ENCODE peak calls at places on chromosomes 7 and 10, in four cellular contexts. Y, P, C and O are unnamed samples.

GRCh38 chr10:72340510-72340895 is 14.2 kb downstream of the DNAJB12 start:
- DNase-seq in Y (peak; percentile 77), P (peak; percentile 59), C (no peak), O (peak; percentile 70)

GRCh38 chr7:131501422-131501821 is 55.0 kb downstream of the PODXL start:
- DNase-seq in Y (peak; percentile 44), P (peak; percentile 75), C (peak; percentile 37), O (peak; percentile 92)

GRCh38 chr7:158576050-158576762 is 11.4 kb downstream of the PTPRN2 start:
- DNase-seq in Y (no peak), P (no peak), C (no peak), O (no peak)

GRCh38 chr7:151244156-151244870 is 4.2 kb downstream of the SMARCD3 start:
- DNase-seq in Y (peak; percentile 89), P (peak; percentile 45), C (no peak), O (peak; percentile 61)

GRCh38 chr7:28075674-28076358 is 104.8 kb downstream of the JAZF1 start:
- DNase-seq in Y (no peak), P (no peak), C (no peak), O (no peak)

GRCh38 chr7:81604075-81604807 is 165.6 kb downstream of the HGF start:
- DNase-seq in Y (no peak), P (peak; percentile 97), C (peak; percentile 56), O (no peak)

GRCh38 chr7:142152076-142152475 is 40.6 kb downstream of the MGAM2 start:
- DNase-seq in Y (no peak), P (no peak), C (no peak), O (peak; percentile 94)

GRCh38 chr7:98755138-98755898 is 114.5 kb downstream of the TMEM130 start:
- DNase-seq in Y (no peak), P (no peak), C (no peak), O (no peak)

GRCh38 chr7:96303105-96303685 is 18.7 kb downstream of the SLC25A13 start:
- DNase-seq in Y (no peak), P (no peak), C (no peak), O (no peak)

GRCh38 chr10:13890617-13891541 is 304.1 kb downstream of the PRPF18 start:
- DNase-seq in Y (peak; percentile 40), P (no peak), C (no peak), O (no peak)

GRCh38 chr7:100575206-100575631 is 1.5 kb upstream of the SAP25 start:
- DNase-seq in Y (no peak), P (no peak), C (no peak), O (no peak)

GRCh38 chr10:32582946-32583345 is 137.0 kb downstream of the CCDC7 start:
- DNase-seq in Y (no peak), P (no peak), C (no peak), O (peak; percentile 31)

GRCh38 chr7:83947260-83947659 is 247.3 kb downstream of the SEMA3A start:
- DNase-seq in Y (peak; percentile 11), P (peak; percentile 29), C (no peak), O (no peak)